ENCODE peak calls at places on chromosomes 4 and X, in five cellular contexts. Z is activated T-helper 1 cell treated with Interleukin-2 at 50 U/mL for 16 hours, E is H7, Y is AG20443, K is lung. N is an unnamed sample.

GRCh38 chr4:113502476-113502875 is 259.1 kb downstream of the CAMK2D start:
- DNase-seq in Z (no peak), E (no peak), Y (no peak), K (no peak), N (no peak)

GRCh38 chr4:189815404-189816192 is 125.1 kb upstream of the FRG1 start:
- DNase-seq in Z (no peak), E (no peak), Y (no peak), K (no peak), N (no peak)

GRCh38 chr4:144353240-144353639 is 212.7 kb upstream of the GYPA start:
- DNase-seq in Z (no peak), E (no peak), Y (no peak), K (no peak), N (no peak)

GRCh38 chrX:13254076-13254785 is 65.6 kb downstream of the ATXN3L start:
- DNase-seq in Z (no peak), E (no peak), Y (peak; percentile 11), K (no peak), N (no peak)

GRCh38 chr4:8261851-8262535 is 7.6 kb upstream of the HTRA3 start:
- DNase-seq in Z (no peak), E (no peak), Y (no peak), K (no peak), N (peak; percentile 44)

GRCh38 chr4:147286846-147287587 is 193.9 kb upstream of the EDNRA start:
- DNase-seq in Z (no peak), E (no peak), Y (no peak), K (no peak), N (no peak)

GRCh38 chr4:184395451-184395917 is 78.9 kb downstream of the IRF2 start:
- DNase-seq in Z (no peak), E (no peak), Y (no peak), K (no peak), N (no peak)

GRCh38 chr4:73208376-73208775 is 50.2 kb downstream of the ANKRD17 start:
- DNase-seq in Z (no peak), E (no peak), Y (peak; percentile 42), K (no peak), N (no peak)

GRCh38 chr4:186688150-186688943 is 35.3 kb downstream of the FAT1 start:
- DNase-seq in Z (no peak), E (peak; percentile 39), Y (no peak), K (no peak), N (no peak)

GRCh38 chr4:22391548-22391947 is 124.3 kb downstream of the ADGRA3 start:
- DNase-seq in Z (no peak), E (no peak), Y (peak; percentile 63), K (no peak), N (no peak)

GRCh38 chr4:118344801-118345200 is 8.0 kb downstream of the PRSS12 start:
- DNase-seq in Z (no peak), E (no peak), Y (no peak), K (no peak), N (no peak)

GRCh38 chr4:16464651-16465050 is 238.4 kb upstream of the TAPT1 start:
- DNase-seq in Z (no peak), E (no peak), Y (no peak), K (no peak), N (peak; percentile 54)

GRCh38 chr4:116480486-116480990 is 604.8 kb downstream of the TRAM1L1 start:
- DNase-seq in Z (no peak), E (no peak), Y (no peak), K (no peak), N (no peak)

GRCh38 chr4:147910315-147910714 is 178.4 kb downstream of the ARHGAP10 start:
- DNase-seq in Z (no peak), E (no peak), Y (no peak), K (no peak), N (no peak)

GRCh38 chr4:146212781-146213180 is 1.6 kb upstream of the REELD1 start:
- DNase-seq in Z (no peak), E (no peak), Y (no peak), K (no peak), N (no peak)

GRCh38 chrX:128698528-128698927 is 646.3 kb upstream of the ACTRT1 start:
- DNase-seq in Z (no peak), E (no peak), Y (no peak), K (no peak), N (no peak)

GRCh38 chr4:94934864-94935263 is 177.1 kb downstream of the BMPR1B start:
- DNase-seq in Z (no peak), E (no peak), Y (no peak), K (no peak), N (no peak)

GRCh38 chr4:158769175-158769831 is 477 bp downstream of the FNIP2 start:
- DNase-seq in Z (peak; percentile 28), E (no peak), Y (peak; percentile 30), K (peak; percentile 50), N (peak; percentile 28)

GRCh38 chrX:39261446-39262147 is 460.3 kb downstream of the MID1IP1 start:
- DNase-seq in Z (no peak), E (peak; percentile 52), Y (peak; percentile 54), K (no peak), N (no peak)

GRCh38 chr4:182643801-182644311 is 273.3 kb downstream of the DCTD start:
- DNase-seq in Z (no peak), E (no peak), Y (peak; percentile 55), K (no peak), N (no peak)

GRCh38 chr4:173288296-173288695 is 45.9 kb downstream of the HMGB2 start:
- DNase-seq in Z (peak; percentile 22), E (peak; percentile 60), Y (peak; percentile 46), K (peak; percentile 64), N (peak; percentile 70)

GRCh38 chr4:156608651-156609050 is 362.9 kb downstream of the PDGFC start:
- DNase-seq in Z (no peak), E (no peak), Y (no peak), K (no peak), N (no peak)

GRCh38 chr4:39285853-39286252 is 80.3 kb downstream of the RFC1 start:
- DNase-seq in Z (no peak), E (no peak), Y (no peak), K (no peak), N (no peak)

GRCh38 chr4:1513936-1514483 is 107.8 kb upstream of the NKX1-1 start:
- DNase-seq in Z (no peak), E (no peak), Y (no peak), K (no peak), N (no peak)

GRCh38 chrX:74537011-74537390 is 77.4 kb downstream of the RLIM start:
- DNase-seq in Z (no peak), E (peak; percentile 30), Y (peak; percentile 25), K (no peak), N (no peak)

GRCh38 chrX:154457491-154458115 is 478 bp upstream of the PLXNA3 start:
- DNase-seq in Z (peak; percentile 51), E (peak; percentile 96), Y (peak; percentile 79), K (no peak), N (no peak)

GRCh38 chr4:53522334-53522733 is 69.0 kb downstream of the LNX1 start:
- DNase-seq in Z (no peak), E (no peak), Y (no peak), K (no peak), N (no peak)

GRCh38 chr4:89171176-89171575 is 59.8 kb downstream of the TIGD2 start:
- DNase-seq in Z (no peak), E (no peak), Y (no peak), K (no peak), N (no peak)

GRCh38 chr4:107069049-107069448 is 32.9 kb upstream of the DKK2 start:
- DNase-seq in Z (no peak), E (no peak), Y (peak; percentile 30), K (no peak), N (no peak)

GRCh38 chrX:32293962-32294708 is 917.2 kb downstream of the DMD start:
- DNase-seq in Z (no peak), E (no peak), Y (no peak), K (no peak), N (no peak)

N was measured in mucosa of gallbladder.